ENCODE peak calls at places on chromosomes 11 and 22, in nine cellular contexts. G, N, W, V, A, C, H, K and T are unnamed samples.

GRCh38 chr22:22384267-22384666 is 124.3 kb downstream of the ZNF280B start:
- DNase-seq in G (no peak), N (no peak), W (no peak), V (no peak), A (no peak), C (no peak), H (no peak), K (no peak), T (no peak)

GRCh38 chr22:42425337-42425988 is 6.7 kb downstream of the NFAM1 start:
- DNase-seq in G (no peak), N (no peak), W (no peak), V (no peak), A (no peak), C (no peak), H (no peak), K (no peak), T (no peak)

GRCh38 chr22:45223304-45224117 is 17.2 kb downstream of the KIAA0930 start:
- DNase-seq in G (no peak), N (no peak), W (no peak), V (no peak), A (peak), C (no peak), H (no peak), K (no peak), T (no peak)

GRCh38 chr11:31069447-31070205 is 299.9 kb downstream of the DCDC1 start:
- DNase-seq in G (no peak), N (peak), W (no peak), V (no peak), A (no peak), C (no peak), H (peak), K (no peak), T (no peak)

GRCh38 chr22:45969414-45969799 is 7.6 kb downstream of the WNT7B start:
- DNase-seq in G (no peak), N (peak), W (peak), V (no peak), A (no peak), C (peak), H (no peak), K (no peak), T (no peak)

GRCh38 chr11:62850911-62851806 is 11.8 kb upstream of the WDR74 start:
- DNase-seq in G (peak), N (peak), W (no peak), V (peak), A (no peak), C (peak), H (peak), K (no peak), T (no peak)

GRCh38 chr11:115924744-115925567 is 420.7 kb upstream of the CADM1 start:
- DNase-seq in G (no peak), N (no peak), W (no peak), V (no peak), A (no peak), C (no peak), H (no peak), K (peak), T (no peak)

GRCh38 chr11:62922653-62923371 is 1.6 kb upstream of the CHRM1 start:
- DNase-seq in G (no peak), N (peak), W (no peak), V (peak), A (peak), C (peak), H (no peak), K (no peak), T (no peak)

GRCh38 chr11:47244664-47245350 is 3.8 kb downstream of the ACP2 start:
- DNase-seq in G (no peak), N (no peak), W (peak), V (no peak), A (no peak), C (no peak), H (no peak), K (no peak), T (no peak)

GRCh38 chr22:34111210-34111824 is 191.0 kb upstream of the LARGE1 start:
- DNase-seq in G (no peak), N (peak), W (peak), V (no peak), A (peak), C (peak), H (peak), K (no peak), T (no peak)

GRCh38 chr11:95230054-95231034 is 658 bp downstream of the SESN3 start:
- DNase-seq in G (no peak), N (no peak), W (no peak), V (peak), A (peak), C (peak), H (no peak), K (no peak), T (no peak)

GRCh38 chr11:122862091-122862490 is 20.5 kb upstream of the JHY start:
- DNase-seq in G (no peak), N (no peak), W (no peak), V (no peak), A (no peak), C (no peak), H (no peak), K (no peak), T (no peak)

GRCh38 chr11:78698612-78699011 is 123.9 kb upstream of the NARS2 start:
- DNase-seq in G (no peak), N (no peak), W (no peak), V (no peak), A (no peak), C (no peak), H (no peak), K (no peak), T (no peak)

GRCh38 chr22:32331236-32331917 is 26.3 kb upstream of the RFPL3 start:
- DNase-seq in G (no peak), N (no peak), W (no peak), V (no peak), A (no peak), C (no peak), H (no peak), K (no peak), T (no peak)

GRCh38 chr11:83663984-83664383 is 377.8 kb upstream of the CCDC90B start:
- DNase-seq in G (no peak), N (no peak), W (no peak), V (no peak), A (no peak), C (no peak), H (no peak), K (no peak), T (no peak)

GRCh38 chr11:134003792-134004405 is 47.1 kb upstream of the IGSF9B start:
- DNase-seq in G (no peak), N (no peak), W (no peak), V (no peak), A (no peak), C (no peak), H (no peak), K (no peak), T (no peak)

GRCh38 chr11:554824-555499 is 5.6 kb downstream of the LMNTD2 start:
- DNase-seq in G (peak), N (peak), W (peak), V (peak), A (peak), C (peak), H (peak), K (no peak), T (no peak)

GRCh38 chr11:36454991-36455611 is 55.0 kb downstream of the TRAF6 start:
- DNase-seq in G (no peak), N (no peak), W (no peak), V (no peak), A (no peak), C (peak), H (no peak), K (no peak), T (no peak)

DNA sequence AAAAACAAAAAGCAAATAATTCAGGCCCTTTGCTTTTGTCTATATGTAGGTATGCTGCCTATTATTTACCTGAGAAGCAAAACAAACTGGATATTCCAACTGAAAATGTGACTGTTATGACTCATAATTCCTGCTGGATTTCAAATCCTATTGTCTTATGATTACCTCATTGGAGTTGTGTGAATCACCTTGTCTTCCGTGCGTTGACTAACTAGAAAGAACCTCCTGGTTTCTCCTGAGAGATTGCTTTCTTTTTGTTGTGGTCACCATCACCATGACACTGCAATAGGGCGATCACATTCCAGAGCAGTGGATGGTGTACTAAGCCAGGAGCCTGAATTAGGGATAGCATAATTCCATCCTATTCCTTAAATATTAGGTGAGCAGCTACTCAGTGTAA is 23.0 kb upstream of the EXPH5 start:
- DNase-seq in G (peak), N (peak), W (no peak), V (no peak), A (no peak), C (peak), H (peak), K (no peak), T (peak)
- H3K27ac ChIP-seq in G (peak), N (peak), W (peak), V (no peak), A (no peak), C (no peak), H (no peak), K (no peak), T (no peak)

GRCh38 chr11:12224537-12224893 is 114.1 kb downstream of the MICAL2 start:
- DNase-seq in G (no peak), N (no peak), W (no peak), V (peak), A (no peak), C (no peak), H (no peak), K (peak), T (peak)
- TF ChIP-seq REST in G (no peak), N (no peak), W (no peak), V (no peak), A (no peak), C (no peak), H (no peak), K (no peak), T (no peak)

DNA sequence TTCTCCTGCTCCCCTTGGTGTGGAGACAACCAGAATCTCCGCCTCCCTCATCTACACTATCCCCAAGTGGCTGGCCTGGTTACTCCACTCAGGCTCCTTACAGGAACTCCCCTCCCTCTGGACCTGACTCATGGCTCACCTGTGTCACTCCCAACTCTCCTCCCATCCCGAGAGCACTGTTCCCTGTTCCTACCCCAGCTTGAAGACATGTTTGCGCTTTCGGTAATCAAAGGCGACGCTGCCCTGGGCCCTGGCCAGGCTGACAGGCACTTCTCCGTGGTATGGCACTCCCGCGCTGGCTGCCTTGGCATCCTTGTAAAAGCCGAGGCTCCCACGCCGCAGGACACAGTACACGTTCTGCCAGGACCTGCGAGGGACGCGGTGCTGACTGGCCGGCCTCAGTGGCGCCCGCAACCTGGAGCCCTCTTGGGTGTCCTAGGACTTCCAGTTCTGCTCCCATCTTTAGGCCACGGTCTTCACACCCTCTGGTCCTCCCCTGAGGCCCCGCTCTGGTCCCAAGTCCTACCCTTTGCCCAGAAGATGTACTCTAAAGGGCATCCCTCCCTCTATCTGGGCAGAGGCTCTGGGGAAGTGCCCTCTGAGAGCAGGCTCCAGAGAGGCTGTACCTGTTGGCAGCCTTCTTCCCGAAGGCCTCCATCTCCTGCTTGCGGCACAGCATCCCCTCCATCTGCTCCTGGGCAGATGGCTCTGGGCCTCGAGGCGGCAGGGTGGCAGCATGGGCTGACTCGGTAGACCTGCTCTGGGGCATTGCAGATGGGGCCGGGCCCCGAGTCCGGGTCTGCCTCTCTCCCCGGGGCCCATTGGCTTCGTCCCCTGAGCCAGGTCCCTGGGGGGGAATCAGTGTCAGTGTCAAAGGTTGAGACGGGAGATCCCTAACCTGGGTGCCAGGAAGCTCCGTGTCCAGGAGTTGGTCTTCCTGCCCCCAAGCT is 9.4 kb upstream of the RBM4B start:
- DNase-seq in G (no peak), N (no peak), W (peak), V (no peak), A (no peak), C (no peak), H (no peak), K (no peak), T (no peak)
- H3K27ac ChIP-seq in G (no peak), N (no peak), W (no peak), V (no peak), A (no peak), C (no peak), H (no peak), K (no peak), T (no peak)

GRCh38 chr22:43967069-43967468 is 11.8 kb downstream of the SAMM50 start:
- DNase-seq in G (no peak), N (no peak), W (no peak), V (no peak), A (no peak), C (no peak), H (no peak), K (no peak), T (no peak)
- TF ChIP-seq REST in G (no peak), N (no peak), W (no peak), V (no peak), A (no peak), C (no peak), H (no peak), K (no peak), T (no peak)

GRCh38 chr11:73384531-73384870 is 8.3 kb downstream of the RELT start:
- DNase-seq in G (no peak), N (no peak), W (no peak), V (no peak), A (no peak), C (no peak), H (no peak), K (no peak), T (no peak)

GRCh38 chr11:73384127-73384441 is 7.9 kb downstream of the RELT start:
- DNase-seq in G (no peak), N (no peak), W (no peak), V (peak), A (no peak), C (no peak), H (no peak), K (no peak), T (no peak)

GRCh38 chr11:73382747-73383146 is 6.5 kb downstream of the RELT start:
- DNase-seq in G (no peak), N (no peak), W (no peak), V (no peak), A (no peak), C (no peak), H (no peak), K (no peak), T (no peak)

GRCh38 chr11:73382183-73382582 is 6.0 kb downstream of the RELT start:
- DNase-seq in G (no peak), N (no peak), W (no peak), V (no peak), A (no peak), C (no peak), H (no peak), K (no peak), T (no peak)

DNA sequence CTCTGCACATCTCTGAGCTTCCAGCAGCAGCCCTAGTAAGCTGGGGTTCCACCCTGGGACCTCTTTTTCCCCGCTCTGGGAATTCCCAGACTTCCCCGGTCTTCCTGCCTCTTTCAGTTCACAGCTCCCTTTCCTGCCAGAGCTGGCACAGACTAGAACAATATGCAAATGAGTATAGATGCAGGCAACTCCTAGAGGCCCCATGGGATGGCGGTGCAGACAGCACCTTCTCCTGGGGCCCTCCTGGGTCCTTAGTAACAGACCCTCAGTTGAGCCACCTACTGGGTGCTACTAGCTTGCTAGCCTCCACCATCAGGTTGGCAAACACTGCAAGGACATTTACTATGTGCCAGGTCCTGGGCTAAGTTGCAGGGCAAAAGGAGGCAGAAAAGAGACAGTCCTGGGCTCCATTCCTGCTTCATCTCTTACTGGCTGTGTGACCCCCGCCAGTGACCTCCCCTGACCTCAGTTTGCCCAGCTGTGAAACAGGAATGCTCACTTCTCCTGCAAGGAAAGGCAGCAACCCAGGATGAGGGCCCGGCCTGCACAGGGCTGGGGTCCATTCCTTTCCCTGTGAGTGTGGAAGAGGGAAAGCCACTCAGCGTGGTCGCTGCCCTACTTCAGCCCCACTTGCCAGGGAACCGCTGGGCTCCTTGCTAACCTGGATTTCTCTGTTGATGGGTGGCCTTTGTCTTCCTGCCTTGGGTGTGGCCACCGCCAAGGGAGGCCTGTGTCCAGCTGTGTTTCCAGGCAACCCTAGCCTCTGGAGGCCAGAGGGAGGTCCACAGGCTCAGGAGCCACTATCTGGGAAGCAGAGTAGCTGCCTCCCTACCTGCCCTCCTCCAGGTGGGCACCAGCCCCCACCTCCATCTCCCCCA is 7.3 kb downstream of the RELT start:
- DNase-seq in G (no peak), N (no peak), W (no peak), V (no peak), A (no peak), C (no peak), H (no peak), K (no peak), T (no peak)
- H3K27ac ChIP-seq in G (no peak), N (peak), W (no peak), V (peak), A (no peak), C (no peak), H (no peak), K (peak), T (no peak)

DNA sequence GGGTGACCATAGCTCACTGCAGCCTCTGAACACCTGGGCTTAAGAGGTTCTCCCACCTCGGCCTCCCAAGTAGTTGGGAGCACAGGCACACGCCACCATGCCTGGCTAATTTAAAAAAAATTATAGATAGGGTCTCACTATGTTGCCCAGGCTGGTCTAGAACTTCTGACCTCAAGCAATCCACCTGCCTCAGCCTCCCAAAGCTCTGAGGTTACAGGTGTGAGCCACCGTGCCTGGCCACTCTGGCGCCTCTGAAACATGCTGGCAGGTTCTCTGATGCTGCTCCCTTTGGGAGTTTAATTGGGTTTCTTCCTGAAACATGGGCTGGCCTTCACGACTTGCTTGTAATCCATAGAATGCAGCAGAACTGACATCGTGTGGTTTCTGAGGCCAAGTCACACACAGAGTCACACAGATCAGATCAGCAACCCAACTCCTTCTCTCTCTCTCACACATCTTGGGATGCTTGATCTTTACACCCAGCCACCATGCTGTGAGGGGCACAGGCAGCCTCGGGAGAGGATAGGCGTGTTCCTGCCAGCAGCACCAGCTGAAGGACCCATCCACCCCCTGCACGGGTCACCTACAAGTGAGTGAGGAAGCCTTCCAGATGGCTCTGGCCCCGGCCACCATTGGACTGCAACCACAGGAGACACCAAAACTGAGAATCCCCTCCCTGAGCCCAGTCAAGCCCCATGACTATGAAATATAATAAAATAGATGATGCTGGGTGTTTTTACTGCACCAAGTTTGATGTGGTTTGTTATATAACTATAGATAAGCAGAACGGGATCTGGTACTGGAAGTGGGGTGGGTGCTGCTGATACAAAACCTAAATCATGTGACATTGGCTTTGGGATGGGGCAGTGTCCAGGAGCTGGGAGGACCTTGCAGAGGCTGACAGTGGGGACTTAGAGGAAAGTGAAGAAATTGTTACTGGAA is 3.1 kb upstream of the GSC2 start:
- DNase-seq in G (no peak), N (no peak), W (no peak), V (no peak), A (no peak), C (no peak), H (no peak), K (no peak), T (no peak)
- TF ChIP-seq REST in G (no peak), N (no peak), W (no peak), V (no peak), A (no peak), C (no peak), H (no peak), K (no peak), T (no peak)

GRCh38 chr22:50053861-50054260 is 4.2 kb downstream of the TTLL8 start:
- DNase-seq in G (no peak), N (no peak), W (no peak), V (no peak), A (no peak), C (no peak), H (no peak), K (no peak), T (no peak)
- H3K27ac ChIP-seq in G (no peak), N (no peak), W (no peak), V (no peak), A (no peak), C (no peak), H (no peak), K (no peak), T (no peak)

DNA sequence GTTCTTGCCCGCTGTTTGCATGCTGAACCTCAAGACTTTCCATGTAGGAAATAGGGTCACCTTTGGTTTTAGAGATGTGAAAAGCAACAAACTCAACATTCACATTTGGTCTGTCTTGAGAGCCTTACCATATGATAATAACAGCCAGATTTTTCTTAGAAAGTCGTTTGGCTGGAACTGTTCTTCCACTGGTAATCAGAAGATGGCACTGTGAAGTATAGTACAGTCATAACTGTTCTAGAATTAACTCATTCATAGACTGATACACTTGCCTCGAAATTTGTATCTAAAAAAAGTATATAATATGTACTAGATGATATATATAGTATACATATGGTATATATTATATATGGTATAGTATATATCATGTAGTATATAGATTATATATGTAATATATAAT is 12.3 kb downstream of the LUZP2 start:
- DNase-seq in G (no peak), N (no peak), W (peak), V (no peak), A (no peak), C (no peak), H (no peak), K (no peak), T (no peak)
- TF ChIP-seq REST in G (no peak), N (no peak), W (no peak), V (no peak), A (no peak), C (no peak), H (no peak), K (no peak), T (no peak)